ENCODE peak calls at places on chromosome 16, in four cellular contexts. V is T follicular helper cell, Z is astrocyte of the spinal cord, Y is NCI-H1105 treated with DMSO at 0.1 percent for 48 hours. H is an unnamed sample.
A peak's percentile ranks its signal among the peaks of the same experiment; 100 is the strongest.

GRCh38 chr16:57284206-57284951 is at the start of gene PLLP:
- DNase-seq in Y (peak; percentile 29), V (no peak), Z (no peak), H (no peak)

GRCh38 chr16:72044825-72045359 is 9.4 kb upstream of the HP start:
- DNase-seq in Z (no peak), V (no peak), Y (no peak), H (no peak)

GRCh38 chr16:90077757-90078593 is 844 bp upstream of the PRDM7 start:
- DNase-seq in V (peak; percentile 18), Z (peak; percentile 44), Y (peak; percentile 11), H (no peak)

GRCh38 chr16:10039220-10040096 is 142.8 kb downstream of the GRIN2A start:
- DNase-seq in Z (peak; percentile 23), V (no peak), Y (no peak), H (no peak)

GRCh38 chr16:22027633-22028032 is 19.7 kb downstream of the MOSMO start:
- DNase-seq in V (no peak), Z (no peak), Y (no peak), H (no peak)

GRCh38 chr16:30740364-30741251 is 7.6 kb upstream of the PHKG2 start:
- DNase-seq in Z (peak; percentile 74), Y (no peak), V (no peak), H (peak; percentile 75)

GRCh38 chr16:46855389-46855788 is 24.4 kb upstream of the C16orf87 start:
- DNase-seq in V (no peak), Y (no peak), Z (no peak), H (no peak)

GRCh38 chr16:17676171-17676570 is 205.4 kb upstream of the XYLT1 start:
- DNase-seq in Y (no peak), Z (no peak), V (no peak), H (no peak)

GRCh38 chr16:35173295-35173694 is 1713.9 kb downstream of the TP53TG3F start:
- DNase-seq in Z (no peak), Y (no peak), V (no peak), H (no peak)

GRCh38 chr16:9053006-9053601 is 38.3 kb upstream of the HAPSTR1 start:
- DNase-seq in Y (no peak), Z (peak; percentile 63), V (no peak), H (peak; percentile 71)

GRCh38 chr16:75494696-75495601 is at the start of gene CHST6:
- DNase-seq in Z (peak; percentile 22), Y (no peak), V (no peak), H (no peak)

GRCh38 chr16:81492965-81493754 is 48.6 kb downstream of the CMIP start:
- DNase-seq in V (no peak), Z (no peak), Y (no peak), H (no peak)

GRCh38 chr16:25079637-25080375 is 31.7 kb upstream of the LCMT1 start:
- DNase-seq in Y (no peak), Z (no peak), V (no peak), H (no peak)

GRCh38 chr16:58481931-58482330 is 18.0 kb upstream of the NDRG4 start:
- DNase-seq in Z (no peak), Y (no peak), V (no peak), H (no peak)

GRCh38 chr16:1884155-1884760 is 12.3 kb upstream of the MEIOB start:
- DNase-seq in V (no peak), Z (no peak), Y (peak; percentile 0), H (no peak)

GRCh38 chr16:69830146-69830533 is 68.0 kb downstream of the WWP2 start:
- DNase-seq in V (no peak), Z (no peak), Y (no peak), H (no peak)

GRCh38 chr16:27220991-27221390 is 17.7 kb downstream of the KDM8 start:
- DNase-seq in Y (no peak), V (no peak), Z (no peak), H (no peak)

GRCh38 chr16:85757341-85757822 is 6.5 kb upstream of the C16orf74 start:
- DNase-seq in Z (peak; percentile 89), Y (no peak), V (no peak), H (peak; percentile 72)

GRCh38 chr16:67841198-67841815 is 813 bp upstream of the THAP11 start:
- DNase-seq in V (no peak), Z (no peak), Y (no peak), H (no peak)

GRCh38 chr16:31421587-31421986 is 6.6 kb downstream of the COX6A2 start:
- DNase-seq in V (no peak), Y (no peak), Z (no peak), H (no peak)

GRCh38 chr16:29810699-29811169 is 1.3 kb upstream of the PRRT2 start:
- DNase-seq in Z (no peak), Y (no peak), V (no peak), H (no peak)

GRCh38 chr16:1150511-1150982 is 2.4 kb upstream of the CACNA1H start:
- DNase-seq in Z (peak; percentile 19), Y (no peak), V (no peak), H (no peak)

GRCh38 chr16:87025681-87026080 is 291.5 kb downstream of the C16orf95 start:
- DNase-seq in Y (no peak), V (no peak), Z (no peak), H (no peak)